ENCODE peak calls at places on chromosome 14, in seven cellular contexts. J is pancreas, A is neural progenitor cell, O is BJ, F is colonic mucosa, Y is transverse colon, X is ovary. I is an unnamed sample.
A peak's percentile ranks its signal among the peaks of the same experiment; 100 is the strongest.

GRCh38 chr14:61644834-61645233 is 50.5 kb upstream of the HIF1A start:
- DNase-seq in Y (no peak), A (peak; percentile 66), F (no peak), J (no peak), X (no peak), O (no peak), I (no peak)

GRCh38 chr14:79476552-79476951 is 734.8 kb downstream of the DIO2 start:
- DNase-seq in J (no peak), X (no peak), Y (no peak), F (no peak), O (no peak), A (no peak), I (no peak)

GRCh38 chr14:64683264-64683663 is 21.0 kb upstream of the PLEKHG3 start:
- DNase-seq in Y (no peak), A (peak; percentile 34), F (no peak), X (peak; percentile 39), J (no peak), O (no peak), I (no peak)

GRCh38 chr14:74888164-74889158 is 6.7 kb downstream of the DLST start:
- DNase-seq in X (no peak), O (no peak), F (no peak), A (no peak), Y (no peak), J (no peak), I (no peak)

GRCh38 chr14:28294834-28295440 is 471.6 kb upstream of the FOXG1 start:
- DNase-seq in X (no peak), A (peak; percentile 54), J (no peak), O (no peak), Y (no peak), F (no peak), I (no peak)

GRCh38 chr14:74620497-74620921 is 8.5 kb upstream of the LTBP2 start:
- DNase-seq in A (no peak), O (peak; percentile 79), Y (no peak), X (no peak), F (no peak), J (no peak), I (peak; percentile 100)

GRCh38 chr14:20836668-20837338 is 34.2 kb upstream of the RNASE1 start:
- DNase-seq in J (no peak), Y (no peak), O (no peak), X (no peak), F (no peak), A (peak; percentile 65), I (no peak)

GRCh38 chr14:23376477-23377200 is at the start of gene CMTM5:
- DNase-seq in F (no peak), X (no peak), A (peak; percentile 81), O (no peak), Y (no peak), J (no peak), I (no peak)

GRCh38 chr14:72573725-72574426 is 320.0 kb downstream of the DPF3 start:
- DNase-seq in J (peak; percentile 61), Y (no peak), A (no peak), F (no peak), O (no peak), X (peak; percentile 36), I (no peak)

GRCh38 chr14:71416392-71416791 is 509.1 kb downstream of the PCNX1 start:
- DNase-seq in X (no peak), A (no peak), Y (no peak), F (no peak), J (no peak), O (no peak), I (no peak)

GRCh38 chr14:58099682-58100081 is 52.3 kb downstream of the ARMH4 start:
- DNase-seq in Y (no peak), J (no peak), O (no peak), A (no peak), F (no peak), X (no peak), I (no peak)

DNA sequence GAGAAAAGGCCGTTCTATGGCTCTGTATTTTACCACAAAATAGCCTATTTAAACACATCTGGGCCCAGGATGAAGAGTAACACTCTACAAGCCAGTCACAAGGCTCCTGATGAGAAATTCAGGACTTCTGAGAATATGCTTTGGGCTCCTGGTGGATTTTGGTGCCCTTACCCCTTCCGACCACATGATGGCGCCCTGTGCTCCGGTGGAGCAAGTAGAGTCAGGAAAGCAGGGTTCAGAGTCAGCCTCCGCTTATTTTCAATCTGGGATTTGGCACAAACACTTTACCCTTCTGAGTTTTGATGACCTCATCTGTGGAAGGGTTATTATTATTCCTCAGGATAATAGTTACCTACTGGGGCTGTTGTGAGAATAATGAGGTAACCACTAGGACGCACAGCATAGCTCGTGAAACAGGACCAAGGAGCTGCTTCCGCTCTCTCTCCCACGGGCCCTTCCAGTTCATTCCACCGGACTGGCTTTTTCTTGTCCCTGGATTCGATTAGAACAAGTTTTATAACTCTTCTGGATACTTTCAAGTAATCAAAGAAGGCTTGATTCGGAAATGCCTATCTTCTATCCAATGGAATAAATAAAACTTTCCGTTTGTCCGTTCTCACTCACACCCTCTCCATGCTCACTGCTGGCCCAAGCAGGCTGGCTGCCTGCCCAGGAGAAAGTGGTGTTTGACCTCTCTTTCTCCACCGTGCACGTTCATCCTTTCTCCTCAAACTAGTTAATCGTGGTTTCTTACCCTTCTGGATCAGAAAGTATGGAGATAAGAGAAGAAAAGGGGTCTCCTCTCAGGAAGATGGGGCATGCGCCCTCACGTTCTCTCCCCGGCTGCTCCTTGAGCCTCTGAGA is 104.6 kb downstream of the GALC start:
- DNase-seq in J (no peak), O (no peak), Y (peak; percentile 8), F (peak; percentile 29), X (no peak), A (peak; percentile 48), I (no peak)
- H3K4me3 ChIP-seq in J (no peak overlapping the region), O (no peak overlapping the region), Y (no peak overlapping the region), F (no peak overlapping the region), X (no peak overlapping the region), A (no peak overlapping the region), I (no peak overlapping the region)

GRCh38 chr14:105187116-105187515 is 6.0 kb upstream of the NUDT14 start:
- DNase-seq in Y (no peak), J (no peak), O (no peak), F (no peak), A (no peak), X (no peak), I (no peak)

GRCh38 chr14:105184461-105184860 is 3.3 kb upstream of the NUDT14 start:
- DNase-seq in Y (no peak), F (no peak), A (no peak), X (no peak), J (no peak), O (no peak), I (no peak)

GRCh38 chr14:105185973-105186372 is 4.9 kb upstream of the NUDT14 start:
- DNase-seq in F (no peak), A (no peak), O (no peak), X (no peak), Y (no peak), J (no peak), I (no peak)

GRCh38 chr14:105182296-105183020 is 1.3 kb upstream of the NUDT14 start:
- DNase-seq in F (no peak), O (no peak), A (no peak), J (no peak), Y (no peak), X (no peak), I (no peak)

GRCh38 chr14:105185001-105185400 is 3.9 kb upstream of the NUDT14 start:
- DNase-seq in Y (no peak), O (no peak), X (no peak), J (no peak), F (no peak), A (no peak), I (no peak)
- H3K27me3 ChIP-seq in Y (peaks cover 32% of the 10 kb centered on the region), O (no peaks in the 10 kb centered on the region), X (no peaks in the 10 kb centered on the region), J (no peaks in the 10 kb centered on the region), F (no peaks in the 10 kb centered on the region), A (peaks cover 38% of the 10 kb centered on the region), I (peaks cover 20% of the 10 kb centered on the region)

DNA sequence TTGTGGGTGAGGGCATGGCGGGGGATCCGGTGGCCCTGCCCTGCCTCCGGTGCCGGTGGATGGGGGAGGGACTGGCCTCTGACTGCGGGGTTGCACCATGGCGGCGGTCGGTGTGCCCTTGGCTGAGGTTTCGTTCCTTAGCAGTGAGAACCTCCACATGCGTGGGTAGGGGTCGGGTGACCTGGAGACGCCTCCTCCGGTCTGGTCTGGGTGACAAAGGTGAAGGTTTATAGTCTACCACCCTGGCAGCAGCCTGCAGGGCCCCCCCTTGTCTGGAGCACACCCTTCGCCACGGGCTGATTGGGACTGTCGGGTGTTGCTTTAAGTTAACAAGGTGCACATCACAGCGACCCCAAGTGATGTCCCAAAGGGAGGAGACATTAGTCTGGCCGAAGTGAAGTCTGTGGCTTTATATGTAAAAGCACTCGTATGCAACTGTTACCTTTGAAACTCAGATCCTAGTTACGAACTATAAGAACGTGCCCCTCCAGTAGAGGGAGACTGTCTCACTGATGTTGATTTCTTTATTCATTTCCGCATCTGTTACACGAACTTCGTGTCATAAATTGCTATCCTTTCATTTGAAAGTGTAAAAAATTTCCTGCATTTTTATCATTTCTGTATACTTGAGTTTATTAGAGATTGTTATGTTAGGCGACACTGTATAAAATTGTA is 74.4 kb downstream of the WDR20 start:
- DNase-seq in Y (no peak), F (no peak), X (no peak), J (no peak), O (no peak), A (no peak), I (no peak)
- TF ChIP-seq CTCF in Y (no peak), F (no peak), X (no peak), J (no peak), O (peak; percentile 28), A (peak; percentile 39), I (peak; percentile 21)

GRCh38 chr14:38128640-38129039 is 79.1 kb upstream of the SSTR1 start:
- DNase-seq in Y (no peak), J (no peak), X (no peak), F (no peak), A (no peak), O (no peak), I (no peak)

GRCh38 chr14:38125484-38125912 is 82.2 kb upstream of the SSTR1 start:
- DNase-seq in A (no peak), X (no peak), O (no peak), J (peak; percentile 22), F (no peak), Y (no peak), I (no peak)

GRCh38 chr14:38129192-38129591 is 78.5 kb upstream of the SSTR1 start:
- DNase-seq in X (no peak), A (no peak), F (no peak), O (no peak), Y (no peak), J (no peak), I (no peak)

GRCh38 chr14:38127784-38128183 is 79.9 kb upstream of the SSTR1 start:
- DNase-seq in J (no peak), X (no peak), F (no peak), Y (no peak), A (no peak), O (no peak), I (no peak)

GRCh38 chr14:38127356-38127755 is 80.3 kb upstream of the SSTR1 start:
- DNase-seq in X (no peak), O (no peak), F (no peak), Y (no peak), A (no peak), J (no peak), I (no peak)
- H3K4me3 ChIP-seq in X (no peak overlapping the region), O (no peak overlapping the region), F (no peak overlapping the region), Y (no peak overlapping the region), A (no peak overlapping the region), J (no peak overlapping the region), I (no peak overlapping the region)